ENCODE peak calls at places on chromosomes 7 and 10, in five cellular contexts. S is HCEC 1CT; V is nucleus accumbens; A is activated CD8-positive, alpha-beta memory T cell treated with anti-CD3 and anti-CD28 coated beads for 48 hours; I is amniotic epithelial cell. K is an unnamed sample.
A peak's percentile ranks its signal among the peaks of the same experiment; 100 is the strongest.

GRCh38 chr10:132942101-132942739 is at the start of gene CFAP46:
- DNase-seq in A (no peak), I (peak; percentile 50), S (peak; percentile 16), V (peak; percentile 77), K (no peak)

GRCh38 chr10:103661198-103661950 is 167.9 kb downstream of the NEURL1 start:
- DNase-seq in S (peak; percentile 85), A (no peak), V (no peak), I (peak; percentile 92), K (peak; percentile 89)

GRCh38 chr10:13049774-13050420 is 48.4 kb upstream of the CCDC3 start:
- DNase-seq in I (no peak), A (no peak), S (no peak), V (no peak), K (no peak)

GRCh38 chr7:158973440-158973839 is 117.1 kb downstream of the DYNC2I1 start:
- DNase-seq in I (no peak), V (no peak), S (no peak), A (no peak), K (no peak)

GRCh38 chr10:79336739-79337138 is 10.5 kb upstream of the PPIF start:
- DNase-seq in V (no peak), S (no peak), A (no peak), I (no peak), K (no peak)

GRCh38 chr10:6218692-6219493 is 16.2 kb downstream of the PFKFB3 start:
- DNase-seq in V (no peak), A (no peak), S (no peak), I (peak; percentile 85), K (no peak)

GRCh38 chr10:61804414-61804813 is 97.1 kb upstream of the ARID5B start:
- DNase-seq in V (no peak), A (no peak), S (peak; percentile 41), I (peak; percentile 37), K (no peak)

GRCh38 chr7:32500922-32501341 is 5.6 kb downstream of the AVL9 start:
- DNase-seq in V (no peak), I (peak; percentile 27), S (peak; percentile 62), A (no peak), K (no peak)

GRCh38 chr10:5442056-5442989 is 30.0 kb downstream of the NET1 start:
- DNase-seq in A (no peak), V (no peak), I (peak; percentile 49), S (peak; percentile 37), K (no peak)

GRCh38 chr7:35508623-35509400 is 186.1 kb downstream of the HERPUD2 start:
- DNase-seq in A (no peak), V (no peak), I (no peak), S (no peak), K (no peak)

GRCh38 chr7:2687338-2687869 is 598 bp upstream of the AMZ1 start:
- DNase-seq in I (peak; percentile 33), A (no peak), V (no peak), S (peak; percentile 56), K (no peak)

GRCh38 chr7:130649004-130649790 is 19.4 kb downstream of the COPG2 start:
- DNase-seq in I (peak; percentile 97), S (peak; percentile 77), A (no peak), V (no peak), K (no peak)

GRCh38 chr10:49161411-49161997 is 26.7 kb downstream of the TMEM273 start:
- DNase-seq in V (no peak), A (no peak), S (peak; percentile 57), I (peak; percentile 7), K (no peak)

GRCh38 chr7:29612596-29612995 is 49.0 kb downstream of the PRR15 start:
- DNase-seq in S (no peak), A (no peak), I (no peak), V (no peak), K (no peak)

GRCh38 chr7:106421181-106421762 is 136.5 kb upstream of the NAMPT start:
- DNase-seq in I (peak; percentile 98), V (no peak), S (peak; percentile 84), A (no peak), K (peak; percentile 56)

GRCh38 chr7:108014747-108015682 is 12.1 kb upstream of the LAMB1 start:
- DNase-seq in S (peak; percentile 85), V (no peak), A (no peak), I (peak; percentile 89), K (no peak)

GRCh38 chr7:3107889-3108570 is 64.4 kb upstream of the CARD11 start:
- DNase-seq in S (no peak), V (no peak), A (no peak), I (no peak), K (no peak)

GRCh38 chr10:131811239-131812011 is 89.4 kb upstream of the PPP2R2D start:
- DNase-seq in V (no peak), S (no peak), A (no peak), I (no peak), K (no peak)

GRCh38 chr10:46198516-46198915 is 88.3 kb upstream of the ANTXRL start:
- DNase-seq in I (peak; percentile 27), S (no peak), V (no peak), A (no peak), K (no peak)